ENCODE peak calls at places on chromosomes 7 and 10, in eight cellular contexts. D is skeletal muscle cell; A is T-helper 1 cell; R is HEK293T; S is NCI-H1930; Z is adrenal gland; M is kidney epithelial cell; Q is activated CD4-positive, alpha-beta T cell treated with anti-CD3 and anti-CD28 coated beads, Interleukin-2, amount 50 U/mL, for 1 hour. K is an unnamed sample.

GRCh38 chr7:78493383-78493782 is 694.8 kb downstream of the PHTF2 start:
- DNase-seq in D (no peak), A (no peak), R (no peak), S (no peak), Z (no peak), M (no peak), Q (no peak), K (no peak)

GRCh38 chr10:31977440-31978157 is 49.0 kb upstream of the ARHGAP12 start:
- DNase-seq in D (no peak), A (no peak), R (no peak), S (no peak), Z (no peak), M (peak; percentile 21), Q (no peak), K (no peak)

GRCh38 chr7:99024066-99024465 is 119.8 kb downstream of the SMURF1 start:
- DNase-seq in D (peak; percentile 28), A (no peak), R (no peak), S (no peak), Z (no peak), M (no peak), Q (no peak), K (no peak)

GRCh38 chr10:72335394-72336258 is 19.1 kb downstream of the DNAJB12 start:
- DNase-seq in D (peak; percentile 53), A (peak; percentile 41), R (no peak), S (no peak), Z (peak; percentile 72), M (no peak), Q (peak; percentile 35), K (no peak)

GRCh38 chr7:18770852-18771251 is 275.3 kb downstream of the HDAC9 start:
- DNase-seq in D (no peak), A (no peak), R (no peak), S (no peak), Z (no peak), M (no peak), Q (no peak), K (no peak)

GRCh38 chr10:15672469-15672868 is 47.3 kb downstream of the ITGA8 start:
- DNase-seq in D (no peak), A (no peak), R (no peak), S (no peak), Z (no peak), M (no peak), Q (no peak), K (no peak)

GRCh38 chr7:85489498-85489897 is 302.6 kb upstream of the SEMA3D start:
- DNase-seq in D (peak; percentile 72), A (no peak), R (no peak), S (no peak), Z (no peak), M (peak; percentile 50), Q (no peak), K (no peak)

GRCh38 chr10:22437620-22438588 is 92.6 kb downstream of the SPAG6 start:
- DNase-seq in D (no peak), A (peak; percentile 14), R (peak; percentile 35), S (no peak), Z (no peak), M (no peak), Q (no peak), K (no peak)

GRCh38 chr7:95690367-95690947 is 81.9 kb upstream of the DYNC1I1 start:
- DNase-seq in D (no peak), A (no peak), R (peak; percentile 20), S (peak; percentile 34), Z (peak; percentile 22), M (no peak), Q (no peak), K (no peak)

GRCh38 chr7:71733108-71733870 is 601.3 kb downstream of the GALNT17 start:
- DNase-seq in D (peak; percentile 6), A (no peak), R (peak; percentile 76), S (peak; percentile 85), Z (peak; percentile 84), M (no peak), Q (peak; percentile 53), K (no peak)

GRCh38 chr10:49649294-49649693 is 30.2 kb upstream of the C10orf53 start:
- DNase-seq in D (no peak), A (no peak), R (no peak), S (no peak), Z (no peak), M (no peak), Q (no peak), K (no peak)

GRCh38 chr10:94310369-94310768 is 52.4 kb downstream of the NOC3L start:
- DNase-seq in D (no peak), A (no peak), R (no peak), S (no peak), Z (no peak), M (no peak), Q (no peak), K (no peak)

GRCh38 chr10:95451568-95452524 is 109.3 kb downstream of the SORBS1 start:
- DNase-seq in D (no peak), A (no peak), R (no peak), S (no peak), Z (no peak), M (no peak), Q (no peak), K (no peak)

GRCh38 chr10:92126100-92126650 is 164.7 kb downstream of the CPEB3 start:
- DNase-seq in D (no peak), A (no peak), R (no peak), S (no peak), Z (no peak), M (no peak), Q (no peak), K (no peak)

GRCh38 chr10:132265878-132266496 is 41.8 kb downstream of the STK32C start:
- DNase-seq in D (no peak), A (no peak), R (no peak), S (no peak), Z (no peak), M (no peak), Q (no peak), K (no peak)

GRCh38 chr10:79910836-79911235 is 38.1 kb downstream of the SFTPD start:
- DNase-seq in D (no peak), A (no peak), R (no peak), S (no peak), Z (no peak), M (no peak), Q (no peak), K (no peak)

GRCh38 chr7:92255308-92255707 is 9.5 kb downstream of the ANKIB1 start:
- DNase-seq in D (peak; percentile 41), A (no peak), R (no peak), S (no peak), Z (no peak), M (no peak), Q (no peak), K (no peak)

GRCh38 chr10:3071405-3072198 is 4.3 kb downstream of the PFKP start:
- DNase-seq in D (peak; percentile 65), A (no peak), R (no peak), S (no peak), Z (no peak), M (peak; percentile 97), Q (no peak), K (peak; percentile 88)

GRCh38 chr7:45651056-45651444 is 76.9 kb downstream of the ADCY1 start:
- DNase-seq in D (no peak), A (no peak), R (no peak), S (no peak), Z (no peak), M (no peak), Q (no peak), K (no peak)

GRCh38 chr10:126731613-126731995 is 61.1 kb upstream of the C10orf90 start:
- DNase-seq in D (no peak), A (no peak), R (no peak), S (no peak), Z (no peak), M (no peak), Q (no peak), K (no peak)

GRCh38 chr7:73738220-73738611 is 386 bp downstream of the ABHD11 start:
- DNase-seq in D (no peak), A (peak; percentile 62), R (peak; percentile 68), S (peak; percentile 54), Z (peak; percentile 64), M (no peak), Q (peak; percentile 63), K (no peak)

GRCh38 chr7:45576249-45576929 is 2.2 kb downstream of the ADCY1 start:
- DNase-seq in D (no peak), A (no peak), R (no peak), S (no peak), Z (no peak), M (no peak), Q (no peak), K (no peak)

GRCh38 chr7:70505886-70506285 is 626.1 kb upstream of the GALNT17 start:
- DNase-seq in D (no peak), A (no peak), R (no peak), S (no peak), Z (no peak), M (no peak), Q (no peak), K (no peak)

GRCh38 chr7:90931996-90932912 is 332.0 kb upstream of the FZD1 start:
- DNase-seq in D (peak; percentile 34), A (no peak), R (no peak), S (no peak), Z (no peak), M (no peak), Q (no peak), K (no peak)

GRCh38 chr10:22477365-22478287 is 132.3 kb downstream of the SPAG6 start:
- DNase-seq in D (no peak), A (no peak), R (no peak), S (no peak), Z (no peak), M (no peak), Q (no peak), K (no peak)

GRCh38 chr7:610141-610530 is 90.5 kb upstream of the PDGFA start:
- DNase-seq in D (no peak), A (no peak), R (no peak), S (no peak), Z (no peak), M (no peak), Q (no peak), K (no peak)

GRCh38 chr7:132141109-132141508 is 435.2 kb downstream of the PLXNA4 start:
- DNase-seq in D (no peak), A (no peak), R (no peak), S (no peak), Z (no peak), M (no peak), Q (no peak), K (no peak)

GRCh38 chr7:101126651-101127459 is at the start of gene SERPINE1:
- DNase-seq in D (peak; percentile 100), A (peak; percentile 19), R (no peak), S (no peak), Z (peak; percentile 75), M (peak; percentile 98), Q (peak; percentile 43), K (peak; percentile 99)

GRCh38 chr7:11831383-11831726 is 643 bp downstream of the THSD7A start:
- DNase-seq in D (no peak), A (no peak), R (no peak), S (no peak), Z (no peak), M (no peak), Q (no peak), K (no peak)

GRCh38 chr7:73623798-73624668 is at the start of gene MLXIPL:
- DNase-seq in D (no peak), A (peak; percentile 41), R (peak; percentile 98), S (peak; percentile 85), Z (peak; percentile 89), M (no peak), Q (peak; percentile 57), K (no peak)

GRCh38 chr10:50369931-50370330 is 118.6 kb upstream of the ASAH2 start:
- DNase-seq in D (no peak), A (no peak), R (no peak), S (no peak), Z (no peak), M (no peak), Q (no peak), K (no peak)

GRCh38 chr10:132833421-132834111 is 47.6 kb upstream of the NKX6-2 start:
- DNase-seq in D (no peak), A (no peak), R (no peak), S (no peak), Z (no peak), M (no peak), Q (no peak), K (no peak)

GRCh38 chr7:35257251-35258124 is 3.6 kb upstream of the TBX20 start:
- DNase-seq in D (no peak), A (no peak), R (no peak), S (no peak), Z (no peak), M (no peak), Q (no peak), K (no peak)

GRCh38 chr7:13217762-13218161 is 530.3 kb downstream of the ARL4A start:
- DNase-seq in D (no peak), A (no peak), R (no peak), S (no peak), Z (no peak), M (no peak), Q (no peak), K (no peak)

K was measured in keratinocyte.